ENCODE peak calls at places on chromosomes 6 and 20, in six cellular contexts. N is aorta, P is astrocyte of the spinal cord, U is uterus, C is fibroblast of mammary gland, T is coronary artery. Z is an unnamed sample.

GRCh38 chr6:111674882-111675281 is 69.2 kb upstream of the TRAF3IP2 start:
- DNase-seq in T (no peak), U (no peak), C (no peak), P (no peak), N (no peak), Z (no peak)

GRCh38 chr20:54433653-54434052 is 41.7 kb upstream of the DOK5 start:
- DNase-seq in U (no peak), N (no peak), T (no peak), C (no peak), P (no peak), Z (no peak)

GRCh38 chr6:168388641-168389633 is 52.0 kb upstream of the SMOC2 start:
- DNase-seq in P (no peak), N (no peak), C (no peak), U (no peak), T (no peak), Z (no peak)

GRCh38 chr6:111210074-111210729 is 122.9 kb downstream of the SLC16A10 start:
- DNase-seq in U (no peak), T (no peak), C (peak), N (no peak), P (peak), Z (peak)

GRCh38 chr6:169805242-169805838 is 53.9 kb downstream of the ERMARD start:
- DNase-seq in C (no peak), P (no peak), N (no peak), U (no peak), T (peak), Z (no peak)

GRCh38 chr6:157063176-157063934 is 260.0 kb downstream of the TMEM242 start:
- DNase-seq in U (no peak), T (no peak), P (no peak), N (no peak), C (no peak), Z (no peak)

GRCh38 chr6:151388997-151389639 is 2.2 kb downstream of the ZBTB2 start:
- DNase-seq in T (no peak), U (peak), N (no peak), P (no peak), C (no peak), Z (no peak)

GRCh38 chr20:2890743-2891142 is 17.5 kb downstream of the PTPRA start:
- DNase-seq in T (no peak), U (no peak), P (peak), C (peak), N (no peak), Z (no peak)

GRCh38 chr6:111573118-111573883 is 32.4 kb downstream of the TRAF3IP2 start:
- DNase-seq in P (peak), N (no peak), T (no peak), U (peak), C (peak), Z (peak)

GRCh38 chr20:38172344-38172743 is 7.3 kb upstream of the TGM2 start:
- DNase-seq in T (no peak), P (peak), U (no peak), N (no peak), C (no peak), Z (no peak)

GRCh38 chr6:137089305-137089704 is 44.5 kb upstream of the IL20RA start:
- DNase-seq in P (no peak), T (no peak), U (no peak), N (no peak), C (no peak), Z (no peak)

GRCh38 chr20:48897298-48898044 is 24.0 kb upstream of the ARFGEF2 start:
- DNase-seq in N (no peak), P (peak), C (peak), U (no peak), T (no peak), Z (peak)

GRCh38 chr6:24905485-24905884 is 30.3 kb downstream of the RIPOR2 start:
- DNase-seq in N (no peak), P (no peak), C (peak), U (peak), T (no peak), Z (no peak)

GRCh38 chr6:158711264-158711663 is 61.4 kb downstream of the SYTL3 start:
- DNase-seq in N (no peak), C (no peak), U (no peak), P (peak), T (no peak), Z (no peak)

GRCh38 chr6:43946641-43947363 is 176.8 kb downstream of the VEGFA start:
- DNase-seq in T (no peak), C (no peak), N (no peak), U (no peak), P (no peak), Z (no peak)

GRCh38 chr6:161918608-161919205 is 644.8 kb upstream of the AGPAT4 start:
- DNase-seq in T (no peak), U (no peak), P (no peak), N (no peak), C (no peak), Z (no peak)

GRCh38 chr20:1652960-1653359 is 4.6 kb downstream of the SIRPG start:
- DNase-seq in T (no peak), N (no peak), C (no peak), U (no peak), P (no peak), Z (no peak)

GRCh38 chr6:122005661-122006060 is 393.8 kb upstream of the HSF2 start:
- DNase-seq in U (no peak), T (no peak), C (no peak), P (peak), N (no peak), Z (no peak)

GRCh38 chr6:9062581-9062980 is 627.2 kb upstream of the SLC35B3 start:
- DNase-seq in C (no peak), P (no peak), U (no peak), T (no peak), N (no peak), Z (no peak)

GRCh38 chr20:63778034-63778752 is 38.6 kb downstream of the SLC2A4RG start:
- DNase-seq in C (no peak), U (no peak), T (no peak), N (no peak), P (no peak), Z (no peak)

GRCh38 chr6:151325075-151326050 is 66.0 kb downstream of the ZBTB2 start:
- DNase-seq in P (peak), T (peak), C (peak), N (peak), U (peak), Z (peak)

GRCh38 chr6:107704377-107705013 is 119.6 kb downstream of the SCML4 start:
- DNase-seq in U (peak), C (peak), P (peak), N (no peak), T (no peak), Z (peak)

GRCh38 chr6:53975966-53976610 is 135.2 kb upstream of the MLIP start:
- DNase-seq in T (no peak), C (no peak), P (peak), U (no peak), N (no peak), Z (no peak)

GRCh38 chr6:53982361-53983050 is 128.7 kb upstream of the MLIP start:
- DNase-seq in C (peak), T (no peak), N (no peak), P (peak), U (no peak), Z (no peak)

GRCh38 chr6:53983301-53983700 is 127.9 kb upstream of the MLIP start:
- DNase-seq in U (no peak), P (peak), C (no peak), T (no peak), N (no peak), Z (no peak)

GRCh38 chr6:53984163-53984562 is 127.1 kb upstream of the MLIP start:
- DNase-seq in C (peak), U (no peak), T (no peak), N (no peak), P (peak), Z (peak)

GRCh38 chr6:53979468-53980067 is 131.7 kb upstream of the MLIP start:
- DNase-seq in P (peak), T (no peak), C (peak), N (no peak), U (no peak), Z (no peak)
- H3K4me3 ChIP-seq in P (no peak), T (no peak), C (no peak), N (no peak), U (no peak), Z (no peak)

GRCh38 chr20:43941476-43942212 is 27.0 kb downstream of the TOX2 start:
- DNase-seq in T (no peak), P (peak), N (no peak), U (no peak), C (peak), Z (no peak)

GRCh38 chr20:43943725-43944124 is 29.1 kb downstream of the TOX2 start:
- DNase-seq in U (no peak), N (no peak), P (no peak), T (no peak), C (no peak), Z (no peak)

GRCh38 chr20:43942661-43943285 is 28.1 kb downstream of the TOX2 start:
- DNase-seq in P (peak), T (no peak), N (no peak), U (no peak), C (peak), Z (peak)

GRCh38 chr20:43940518-43941225 is 26.0 kb downstream of the TOX2 start:
- DNase-seq in N (no peak), P (no peak), T (no peak), U (no peak), C (no peak), Z (no peak)

DNA sequence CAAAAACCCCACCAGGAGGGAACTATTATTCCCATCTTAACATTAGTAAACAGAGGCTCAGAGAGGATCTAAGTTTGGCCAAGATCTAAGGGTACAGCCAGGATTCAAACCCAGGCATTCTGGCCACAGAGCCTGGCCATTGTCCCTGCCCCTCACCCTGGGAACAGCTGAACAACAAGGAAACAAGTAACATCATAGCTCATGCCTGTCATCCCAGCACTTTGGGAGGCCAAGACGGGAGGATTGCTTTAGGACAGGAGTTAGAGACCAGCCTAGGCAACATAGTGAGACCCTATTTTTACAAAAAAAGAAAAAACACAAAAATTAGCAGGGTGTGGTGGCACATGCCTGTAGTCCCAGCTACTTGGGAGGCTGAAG is 27.6 kb downstream of the TOX2 start:
- DNase-seq in T (no peak), P (no peak), U (no peak), C (no peak), N (no peak), Z (no peak)
- H3K4me3 ChIP-seq in T (no peak), P (no peak), U (no peak), C (no peak), N (no peak), Z (no peak)

GRCh38 chr6:8014947-8015346 is 49.2 kb downstream of the BLOC1S5 start:
- DNase-seq in C (no peak), T (no peak), N (no peak), P (no peak), U (no peak), Z (no peak)

GRCh38 chr6:8013763-8014162 is 50.4 kb downstream of the BLOC1S5 start:
- DNase-seq in C (no peak), N (no peak), T (no peak), P (no peak), U (no peak), Z (no peak)

GRCh38 chr6:8017276-8017701 is 46.9 kb downstream of the BLOC1S5 start:
- DNase-seq in T (no peak), U (no peak), C (no peak), P (peak), N (no peak), Z (no peak)

GRCh38 chr6:8020083-8020482 is 44.1 kb downstream of the BLOC1S5 start:
- DNase-seq in U (no peak), P (no peak), T (no peak), C (no peak), N (no peak), Z (no peak)

DNA sequence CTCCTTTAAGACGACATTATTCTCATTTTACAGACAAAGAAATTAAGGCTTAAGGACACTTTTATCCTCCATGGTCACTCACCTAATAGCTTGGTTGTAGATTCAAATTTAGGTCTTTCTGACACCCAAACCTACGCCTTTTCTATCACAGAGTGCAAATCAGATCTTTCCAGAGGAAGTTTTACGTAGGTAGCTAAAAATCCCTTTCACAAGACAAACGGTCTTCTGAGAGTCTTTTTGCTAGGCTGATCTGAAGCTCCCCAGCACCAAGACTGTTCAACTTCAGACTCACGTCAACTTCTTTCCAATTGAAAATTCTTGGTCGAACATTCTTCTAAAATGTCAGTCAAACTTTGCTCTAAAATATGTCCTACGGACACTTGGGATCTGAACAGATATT is 46.5 kb downstream of the BLOC1S5 start:
- DNase-seq in C (no peak), N (no peak), P (no peak), U (no peak), T (no peak), Z (no peak)
- H3K4me3 ChIP-seq in C (no peak), N (no peak), P (no peak), U (no peak), T (no peak), Z (no peak)

GRCh38 chr6:41560440-41561192 is 14.4 kb downstream of the FOXP4 start:
- DNase-seq in C (peak), N (peak), U (peak), T (no peak), P (peak), Z (no peak)
- H3K4me3 ChIP-seq in C (peak), N (no peak), U (peak), T (peak), P (peak), Z (peak)

GRCh38 chr20:33984320-33984719 is 9.4 kb upstream of the RALY start:
- DNase-seq in T (no peak), U (no peak), C (no peak), N (no peak), P (no peak), Z (no peak)
- H3K4me3 ChIP-seq in T (no peak), U (no peak), C (no peak), N (no peak), P (no peak), Z (no peak)

Z was measured in skeletal muscle cell.